ENCODE peak calls at places on chromosomes 6 and 20, in nine cellular contexts. B, I, N, O, X, A, S, F and V are unnamed samples.

GRCh38 chr6:22656696-22657340 is 87.5 kb downstream of the HDGFL1 start:
- DNase-seq in B (no peak), I (no peak), N (no peak), O (no peak), X (no peak), A (no peak), S (no peak), F (no peak), V (no peak)

GRCh38 chr6:99611148-99611547 is 4.5 kb downstream of the PRDM13 start:
- DNase-seq in B (no peak), I (no peak), N (no peak), O (no peak), X (no peak), A (no peak), S (no peak), F (no peak), V (no peak)

GRCh38 chr20:52047811-52048302 is 143.7 kb downstream of the ZFP64 start:
- DNase-seq in B (peak; percentile 42), I (no peak), N (no peak), O (no peak), X (no peak), A (no peak), S (no peak), F (no peak), V (no peak)

GRCh38 chr6:131314838-131315237 is 179.6 kb downstream of the AKAP7 start:
- DNase-seq in B (no peak), I (no peak), N (no peak), O (no peak), X (no peak), A (no peak), S (no peak), F (no peak), V (no peak)

GRCh38 chr6:6365242-6365641 is 44.8 kb upstream of the F13A1 start:
- DNase-seq in B (no peak), I (no peak), N (no peak), O (no peak), X (no peak), A (no peak), S (no peak), F (no peak), V (no peak)

GRCh38 chr20:34704177-34705007 is at the start of gene TP53INP2:
- DNase-seq in B (peak; percentile 80), I (peak; percentile 84), N (peak; percentile 92), O (peak; percentile 71), X (peak; percentile 93), A (peak; percentile 98), S (peak; percentile 85), F (peak; percentile 95), V (peak; percentile 82)

GRCh38 chr20:4116091-4116490 is 100.7 kb upstream of the RNF24 start:
- DNase-seq in B (no peak), I (no peak), N (no peak), O (no peak), X (no peak), A (no peak), S (no peak), F (no peak), V (no peak)

GRCh38 chr6:4573958-4574481 is 202.2 kb upstream of the CDYL start:
- DNase-seq in B (no peak), I (no peak), N (no peak), O (peak; percentile 31), X (no peak), A (no peak), S (no peak), F (no peak), V (no peak)

GRCh38 chr6:149431905-149432775 is 32.1 kb downstream of the SUMO4 start:
- DNase-seq in B (peak; percentile 94), I (peak; percentile 67), N (peak; percentile 96), O (peak; percentile 62), X (peak; percentile 98), A (peak; percentile 91), S (peak; percentile 97), F (peak; percentile 92), V (peak; percentile 38)

GRCh38 chr6:147156218-147156617 is 48.0 kb upstream of the STXBP5 start:
- DNase-seq in B (no peak), I (no peak), N (no peak), O (no peak), X (no peak), A (no peak), S (no peak), F (no peak), V (no peak)

GRCh38 chr20:63497946-63498935 is 642 bp downstream of the EEF1A2 start:
- DNase-seq in B (no peak), I (no peak), N (peak; percentile 69), O (no peak), X (peak; percentile 44), A (peak; percentile 73), S (no peak), F (peak; percentile 85), V (no peak)

GRCh38 chr6:25787469-25787868 is 32.9 kb downstream of the SLC17A4 start:
- DNase-seq in B (no peak), I (no peak), N (no peak), O (no peak), X (no peak), A (no peak), S (no peak), F (no peak), V (no peak)

GRCh38 chr6:39882567-39882953 is 51.7 kb downstream of the MOCS1 start:
- DNase-seq in B (no peak), I (no peak), N (no peak), O (peak; percentile 88), X (no peak), A (peak; percentile 87), S (no peak), F (peak; percentile 52), V (peak; percentile 90)

GRCh38 chr6:166005846-166006592 is 161.6 kb downstream of the TBXT start:
- DNase-seq in B (no peak), I (peak; percentile 24), N (peak; percentile 72), O (no peak), X (no peak), A (peak; percentile 49), S (no peak), F (peak; percentile 57), V (peak; percentile 87)

GRCh38 chr20:55140631-55141030 is 665.2 kb downstream of the DOK5 start:
- DNase-seq in B (no peak), I (no peak), N (no peak), O (no peak), X (no peak), A (no peak), S (no peak), F (no peak), V (no peak)

GRCh38 chr20:4949833-4950178 is 51.5 kb downstream of the SLC23A2 start:
- DNase-seq in B (peak; percentile 30), I (peak; percentile 44), N (peak; percentile 31), O (no peak), X (no peak), A (peak; percentile 67), S (peak; percentile 16), F (no peak), V (no peak)

GRCh38 chr20:33753763-33754162 is 22.0 kb downstream of the ZNF341 start:
- DNase-seq in B (no peak), I (no peak), N (no peak), O (no peak), X (no peak), A (no peak), S (no peak), F (no peak), V (no peak)

GRCh38 chr6:89145461-89145961 is 344 bp upstream of the PM20D2 start:
- DNase-seq in B (peak; percentile 52), I (peak; percentile 52), N (peak; percentile 8), O (no peak), X (no peak), A (peak; percentile 27), S (no peak), F (no peak), V (no peak)

GRCh38 chr6:149060300-149060984 is 257.1 kb upstream of the TAB2 start:
- DNase-seq in B (peak; percentile 41), I (peak; percentile 41), N (no peak), O (no peak), X (no peak), A (no peak), S (no peak), F (no peak), V (no peak)

GRCh38 chr20:63536997-63537524 is at the start of gene PTK6:
- DNase-seq in B (peak; percentile 39), I (no peak), N (no peak), O (no peak), X (no peak), A (no peak), S (no peak), F (peak; percentile 62), V (no peak)

GRCh38 chr20:19348582-19348981 is 136.1 kb downstream of the SLC24A3 start:
- DNase-seq in B (no peak), I (peak; percentile 86), N (no peak), O (no peak), X (no peak), A (no peak), S (no peak), F (no peak), V (no peak)

GRCh38 chr20:62254021-62254724 is 15.9 kb downstream of the OSBPL2 start:
- DNase-seq in B (no peak), I (no peak), N (no peak), O (no peak), X (no peak), A (no peak), S (no peak), F (no peak), V (no peak)

GRCh38 chr6:108768176-108768555 is 80.1 kb upstream of the ARMC2 start:
- DNase-seq in B (no peak), I (no peak), N (no peak), O (no peak), X (no peak), A (no peak), S (no peak), F (no peak), V (peak; percentile 32)

GRCh38 chr6:68778356-68779020 is 143.4 kb downstream of the ADGRB3 start:
- DNase-seq in B (no peak), I (peak; percentile 54), N (peak; percentile 55), O (no peak), X (peak; percentile 43), A (peak; percentile 16), S (peak; percentile 41), F (no peak), V (peak; percentile 16)

GRCh38 chr6:168599769-168600330 is 158.9 kb downstream of the SMOC2 start:
- DNase-seq in B (no peak), I (no peak), N (no peak), O (no peak), X (no peak), A (no peak), S (no peak), F (no peak), V (no peak)

GRCh38 chr6:139764498-139764986 is 390.1 kb upstream of the CITED2 start:
- DNase-seq in B (no peak), I (no peak), N (peak; percentile 26), O (peak; percentile 74), X (no peak), A (peak; percentile 75), S (no peak), F (no peak), V (peak; percentile 56)

GRCh38 chr6:57173886-57174510 is 1.9 kb downstream of the BAG2 start:
- DNase-seq in B (no peak), I (peak; percentile 76), N (peak; percentile 24), O (no peak), X (no peak), A (peak; percentile 72), S (no peak), F (no peak), V (no peak)

GRCh38 chr6:24902782-24903181 is 33.0 kb downstream of the RIPOR2 start:
- DNase-seq in B (no peak), I (no peak), N (no peak), O (no peak), X (no peak), A (peak; percentile 69), S (no peak), F (no peak), V (no peak)

GRCh38 chr6:166244353-166245045 is 63.7 kb downstream of the PRR18 start:
- DNase-seq in B (peak; percentile 56), I (no peak), N (no peak), O (no peak), X (no peak), A (no peak), S (no peak), F (no peak), V (no peak)

GRCh38 chr6:105363100-105363754 is 39.7 kb downstream of the PREP start:
- DNase-seq in B (no peak), I (no peak), N (no peak), O (no peak), X (no peak), A (peak; percentile 57), S (no peak), F (no peak), V (peak; percentile 2)

GRCh38 chr6:160461641-160462040 is 113.5 kb downstream of the SLC22A3 start:
- DNase-seq in B (no peak), I (no peak), N (no peak), O (no peak), X (no peak), A (no peak), S (no peak), F (no peak), V (no peak)